ENCODE peak calls at places on chromosomes 7 and 10, in five cellular contexts. D is NCI-H187; U is myocyte; W is activated gamma-delta T cell treated with anti-CD3 and anti-CD28 coated beads, Interleukin-2, amount 50 U/mL, for 16 hours; F is MV-4-11. T is an unnamed sample.

GRCh38 chr7:112204776-112205347 is 1.3 kb downstream of the DOCK4 start:
- DNase-seq in D (no peak), W (no peak), U (peak; percentile 37), F (peak; percentile 49), T (peak; percentile 49)

GRCh38 chr7:158017226-158018060 is 570.2 kb downstream of the PTPRN2 start:
- DNase-seq in W (no peak), U (no peak), D (no peak), F (peak; percentile 75), T (no peak)

GRCh38 chr7:100568176-100568935 is 5.3 kb downstream of the SAP25 start:
- DNase-seq in W (no peak), D (no peak), F (no peak), U (no peak), T (no peak)

GRCh38 chr10:4034907-4035581 is 250.0 kb upstream of the KLF6 start:
- DNase-seq in D (no peak), F (peak; percentile 19), W (no peak), U (peak; percentile 45), T (no peak)

GRCh38 chr7:34991938-34992840 is 45.1 kb downstream of the DPY19L1 start:
- DNase-seq in U (no peak), D (no peak), W (peak; percentile 2), F (no peak), T (no peak)

GRCh38 chr10:114753126-114753525 is 68.5 kb upstream of the FHIP2A start:
- DNase-seq in F (no peak), D (no peak), U (no peak), W (no peak), T (no peak)

GRCh38 chr7:18363751-18364402 is 131.7 kb upstream of the HDAC9 start:
- DNase-seq in U (no peak), W (no peak), D (no peak), F (no peak), T (no peak)

GRCh38 chr10:100518761-100519241 is 860 bp downstream of the SEC31B start:
- DNase-seq in U (peak; percentile 84), F (peak; percentile 44), D (no peak), W (peak; percentile 46), T (peak; percentile 76)

T was measured in KBM-7.